ENCODE peak calls at places on chromosomes 4 and X, in eight cellular contexts. T, K, P, B, S, X, Q and N are unnamed samples.

GRCh38 chrX:97416461-97416860 is 532.8 kb downstream of the RPA4 start:
- DNase-seq in K (peak), S (no peak), T (no peak), X (no peak), Q (no peak), B (no peak), P (no peak), N (no peak)

GRCh38 chrX:2500091-2500680 is 590 bp downstream of the DHRSX start:
- DNase-seq in B (peak), S (peak), X (no peak), P (peak), K (peak), Q (no peak), T (peak), N (no peak)

GRCh38 chr4:25859429-25860148 is 3.2 kb downstream of the SEL1L3 start:
- DNase-seq in P (peak), S (no peak), T (no peak), K (no peak), X (no peak), Q (no peak), B (no peak), N (no peak)

GRCh38 chr4:173139561-173139960 is 29.1 kb upstream of the GALNT7 start:
- DNase-seq in B (no peak), X (no peak), K (no peak), S (no peak), P (no peak), Q (no peak), T (no peak), N (no peak)

GRCh38 chr4:2837904-2838496 is 5.6 kb upstream of the ADD1 start:
- DNase-seq in T (peak), X (no peak), S (peak), Q (no peak), B (peak), K (no peak), P (peak), N (no peak)

GRCh38 chr4:4668355-4669210 is 126.7 kb upstream of the STX18 start:
- DNase-seq in P (no peak), Q (no peak), X (no peak), T (no peak), B (no peak), K (no peak), S (no peak), N (no peak)

GRCh38 chr4:184385705-184386141 is 88.6 kb downstream of the IRF2 start:
- DNase-seq in S (no peak), X (no peak), T (no peak), K (no peak), P (no peak), B (no peak), Q (no peak), N (no peak)

GRCh38 chr4:45241976-45242375 is 515.6 kb upstream of the GNPDA2 start:
- DNase-seq in B (no peak), K (no peak), S (peak), P (no peak), T (peak), X (no peak), Q (no peak), N (peak)

GRCh38 chr4:150447356-150447755 is 134.6 kb upstream of the MAB21L2 start:
- DNase-seq in K (no peak), P (no peak), S (no peak), Q (no peak), X (no peak), B (no peak), T (no peak), N (no peak)

GRCh38 chr4:7778524-7779193 is 161.0 kb downstream of the AFAP1 start:
- DNase-seq in T (no peak), B (no peak), K (no peak), X (no peak), Q (no peak), S (peak), P (no peak), N (no peak)